ENCODE peak calls at places on chromosomes 7 and 10, in five cellular contexts. O, H, I, U and R are unnamed samples.

GRCh38 chr7:65927489-65928448 is 54.2 kb downstream of the GUSB start:
- DNase-seq in O (no peak), H (no peak), I (no peak), U (no peak), R (no peak)

GRCh38 chr10:123703195-123703790 is 37.1 kb downstream of the GPR26 start:
- DNase-seq in O (no peak), H (no peak), I (no peak), U (no peak), R (peak; percentile 1)

GRCh38 chr10:7571992-7572391 is 94.8 kb downstream of the ITIH5 start:
- DNase-seq in O (no peak), H (no peak), I (no peak), U (no peak), R (no peak)

GRCh38 chr10:103929396-103929921 is 11.5 kb upstream of the STN1 start:
- DNase-seq in O (no peak), H (no peak), I (no peak), U (no peak), R (no peak)

GRCh38 chr10:13062813-13063212 is 37.1 kb upstream of the OPTN start:
- DNase-seq in O (peak; percentile 4), H (no peak), I (no peak), U (no peak), R (no peak)

GRCh38 chr7:65235586-65235985 is 138.1 kb upstream of the ZNF92 start:
- DNase-seq in O (no peak), H (no peak), I (no peak), U (no peak), R (no peak)

GRCh38 chr10:58360412-58361004 is 24.7 kb upstream of the TFAM start:
- DNase-seq in O (no peak), H (no peak), I (no peak), U (no peak), R (no peak)

GRCh38 chr10:79927111-79927828 is 21.6 kb downstream of the SFTPD start:
- DNase-seq in O (no peak), H (no peak), I (no peak), U (no peak), R (no peak)

GRCh38 chr7:148962515-148962822 is 65.8 kb downstream of the PDIA4 start:
- DNase-seq in O (no peak), H (no peak), I (no peak), U (no peak), R (no peak)

GRCh38 chr7:136062625-136063336 is 85.6 kb upstream of the MTPN start:
- DNase-seq in O (no peak), H (no peak), I (no peak), U (no peak), R (no peak)

GRCh38 chr7:113085781-113086390 is 741 bp downstream of the GPR85 start:
- DNase-seq in O (no peak), H (no peak), I (no peak), U (no peak), R (no peak)

GRCh38 chr7:159196584-159196983 is 51.9 kb upstream of the VIPR2 start:
- DNase-seq in O (no peak), H (no peak), I (no peak), U (no peak), R (no peak)